ENCODE peak calls at places on chromosomes 4 and X, in six cellular contexts. U is RWPE1, V is A549, D is psoas muscle, I is WERI-Rb-1, Q is HepG2. Y is an unnamed sample.
A peak's percentile ranks its signal among the peaks of the same experiment; 100 is the strongest.

GRCh38 chrX:134004038-134004437 is 18.6 kb upstream of the GPC3 start:
- DNase-seq in I (no peak), D (no peak), U (peak; percentile 29), V (no peak), Q (no peak), Y (no peak)

GRCh38 chr4:185534850-185535761 is at the start of gene PDLIM3:
- DNase-seq in V (peak; percentile 21), U (peak; percentile 29), D (peak; percentile 94), Q (peak; percentile 27), I (peak; percentile 69), Y (no peak)

GRCh38 chrX:148024425-148025148 is 43.5 kb downstream of the FMR1NB start:
- DNase-seq in D (no peak), Q (no peak), U (no peak), V (no peak), I (no peak), Y (no peak)

GRCh38 chr4:108303488-108304177 is 134.9 kb upstream of the LEF1 start:
- DNase-seq in U (peak; percentile 57), D (no peak), I (no peak), Q (no peak), V (no peak), Y (no peak)

GRCh38 chrX:98962996-98963395 is 1447.1 kb downstream of the PCDH19 start:
- DNase-seq in Q (no peak), V (no peak), I (no peak), D (no peak), U (no peak), Y (no peak)

GRCh38 chr4:118351851-118352827 is 664 bp downstream of the PRSS12 start:
- DNase-seq in V (peak; percentile 5), D (peak; percentile 56), I (peak; percentile 82), U (peak; percentile 7), Q (peak; percentile 4), Y (no peak)

GRCh38 chrX:132488092-132488749 is 617 bp downstream of the MBNL3 start:
- DNase-seq in U (no peak), D (no peak), Q (no peak), I (no peak), V (no peak), Y (no peak)

GRCh38 chr4:112531146-112531545 is 15.2 kb upstream of the NEUROG2 start:
- DNase-seq in I (no peak), U (no peak), D (no peak), Q (no peak), V (no peak), Y (no peak)

GRCh38 chrX:104445591-104445990 is 120.4 kb upstream of the IL1RAPL2 start:
- DNase-seq in D (no peak), U (no peak), V (no peak), Q (no peak), I (no peak), Y (no peak)

GRCh38 chr4:167642250-167642649 is 408.0 kb upstream of the SPOCK3 start:
- DNase-seq in D (no peak), V (no peak), Q (no peak), I (no peak), U (no peak), Y (no peak)

GRCh38 chrX:38561951-38562719 is 793 bp downstream of the TSPAN7 start:
- DNase-seq in V (no peak), U (no peak), D (peak; percentile 62), I (peak; percentile 29), Q (peak; percentile 3), Y (no peak)

DNA sequence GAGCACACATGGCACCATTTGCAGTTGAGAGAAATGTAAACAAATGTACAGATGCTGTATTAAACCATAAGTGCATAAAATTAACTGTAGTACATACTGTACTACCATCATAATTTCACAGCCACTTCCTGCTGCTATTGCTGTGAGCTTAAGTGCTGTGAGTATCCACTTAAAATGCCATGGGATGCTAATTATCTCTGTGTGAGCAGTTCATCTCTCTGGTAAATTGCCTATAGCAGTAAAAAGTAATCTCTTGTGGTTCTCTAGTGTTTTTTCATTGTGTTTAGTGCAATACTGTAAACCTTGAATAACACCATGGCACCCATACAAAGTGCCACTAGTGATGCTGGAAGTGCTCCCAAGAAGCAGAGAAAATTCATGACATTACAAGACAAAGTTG is 9.9 kb upstream of the SCOC start:
- DNase-seq in V (no peak), Q (no peak), I (no peak), U (no peak), D (no peak), Y (no peak)
- H3K27ac ChIP-seq in V (no peak overlapping the region), Q (no peak overlapping the region), I (no peak overlapping the region), U (no peak overlapping the region), D (no peak overlapping the region), Y (no peak overlapping the region)

GRCh38 chr4:106982711-106983211 is 53.4 kb downstream of the DKK2 start:
- DNase-seq in D (no peak), U (no peak), Q (no peak), I (no peak), V (no peak), Y (no peak)

GRCh38 chr4:106981431-106981830 is 54.7 kb downstream of the DKK2 start:
- DNase-seq in D (no peak), U (no peak), Q (no peak), V (no peak), I (no peak), Y (no peak)

DNA sequence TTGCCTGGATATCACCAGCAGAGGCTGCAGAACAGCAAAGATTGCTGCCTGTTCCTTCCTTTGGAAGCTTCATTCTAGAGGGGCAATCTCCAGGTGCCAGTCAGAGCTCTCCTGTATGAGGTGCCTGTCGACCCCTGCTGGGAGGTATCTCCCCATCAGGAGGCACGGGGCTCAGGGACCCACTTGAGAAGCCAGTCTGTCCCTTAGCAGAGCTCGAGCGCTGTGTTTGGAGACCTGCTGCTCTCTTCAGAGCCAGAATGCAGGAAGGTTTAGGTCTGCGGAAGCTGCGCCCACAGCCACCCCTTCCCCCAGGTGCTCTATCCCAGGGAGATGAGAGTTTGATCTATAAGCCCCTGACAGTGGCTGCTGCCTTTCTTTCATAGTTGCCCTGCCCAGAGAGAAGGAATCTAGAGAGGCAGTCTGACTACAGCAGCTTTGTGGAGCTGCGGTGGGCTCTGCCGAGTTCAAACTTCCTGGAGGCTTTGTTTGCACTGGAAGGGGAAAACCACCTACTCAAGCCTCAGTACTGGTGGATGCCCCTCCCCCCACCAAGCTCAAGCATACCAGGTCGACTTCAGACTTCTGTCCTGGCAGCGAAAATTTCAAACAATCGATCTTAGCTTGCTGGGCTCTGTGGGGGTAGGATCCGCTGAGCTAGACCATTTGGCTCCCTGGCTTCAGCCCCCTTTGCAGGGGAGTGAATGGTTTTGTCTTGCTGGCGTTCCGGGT is 57.9 kb downstream of the DKK2 start:
- DNase-seq in U (no peak), D (no peak), V (no peak), Q (no peak), I (peak; percentile 7), Y (no peak)
- H3K27ac ChIP-seq in U (no peak overlapping the region), D (no peak overlapping the region), V (no peak overlapping the region), Q (no peak overlapping the region), I (no peak overlapping the region), Y (no peak overlapping the region)

GRCh38 chr4:158824425-158825274 is 55.8 kb downstream of the FNIP2 start:
- DNase-seq in Q (no peak), V (no peak), I (no peak), U (no peak), D (no peak), Y (no peak)
- H3K27ac ChIP-seq in Q (peak overlapping the region; percentile 78), V (peak overlapping the region; percentile 34), I (no peak overlapping the region), U (no peak overlapping the region), D (peak overlapping the region; percentile 85), Y (no peak overlapping the region)

DNA sequence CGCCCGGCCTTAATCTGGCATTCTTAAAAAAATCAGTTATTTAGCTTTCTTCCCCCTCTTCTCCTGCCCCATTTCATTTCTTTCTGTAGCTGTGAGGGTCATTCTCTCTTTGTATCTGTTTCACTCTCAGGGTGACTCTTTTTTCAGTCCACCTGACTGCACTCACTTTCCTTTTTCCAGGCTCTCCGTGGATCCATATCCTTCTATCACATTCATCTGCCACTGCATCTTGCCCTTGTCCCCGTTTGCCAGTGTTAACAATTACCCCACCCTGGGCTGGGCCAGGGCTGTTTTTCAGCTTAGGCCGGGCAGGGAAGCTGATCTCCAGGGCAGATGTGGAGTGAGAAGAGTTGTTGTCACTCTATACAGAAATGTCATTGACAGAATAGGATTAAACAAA is 7.7 kb downstream of the FHL1 start:
- DNase-seq in I (no peak), V (no peak), Q (no peak), D (no peak), U (no peak), Y (no peak)
- H3K27ac ChIP-seq in I (no peak overlapping the region), V (no peak overlapping the region), Q (no peak overlapping the region), D (no peak overlapping the region), U (no peak overlapping the region), Y (peak overlapping the region; percentile 52)

DNA sequence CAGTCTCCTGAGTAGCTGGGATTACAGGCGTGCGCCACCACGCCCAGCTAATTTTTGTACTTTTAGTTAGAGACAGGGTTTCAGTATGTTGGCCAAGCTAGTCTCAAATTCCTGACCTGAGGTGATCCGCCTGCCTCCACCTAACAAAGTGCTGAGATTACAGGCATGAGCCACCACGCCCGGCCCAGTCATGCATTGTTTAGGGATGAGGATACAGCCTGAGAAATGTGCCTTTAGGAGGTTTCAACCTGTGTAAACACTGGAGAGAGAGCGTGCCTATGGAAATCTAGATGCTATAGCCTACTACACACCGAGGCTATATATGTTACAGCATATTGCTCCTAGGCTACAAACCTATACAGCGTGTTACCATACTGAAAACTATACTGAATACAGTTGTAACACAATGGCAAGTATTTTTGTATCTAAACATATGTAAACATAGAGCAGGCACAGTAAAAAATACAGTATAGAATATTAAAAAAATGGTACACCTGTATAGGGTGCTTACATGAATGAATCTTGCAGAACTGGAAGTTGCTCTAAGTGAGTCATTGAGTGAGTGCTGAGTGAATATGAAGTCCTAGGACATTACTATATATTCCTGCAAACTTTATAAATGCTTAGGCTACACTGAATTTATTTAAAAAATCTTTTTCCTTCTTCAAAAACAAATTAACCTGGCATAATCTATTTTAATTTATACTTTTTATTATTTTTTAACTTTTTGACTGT is 588.2 kb upstream of the ADGRL3 start:
- DNase-seq in I (no peak), Q (no peak), U (peak; percentile 70), V (no peak), D (no peak), Y (no peak)
- H3K27ac ChIP-seq in I (no peak overlapping the region), Q (no peak overlapping the region), U (peak overlapping the region; percentile 75), V (no peak overlapping the region), D (no peak overlapping the region), Y (no peak overlapping the region)

DNA sequence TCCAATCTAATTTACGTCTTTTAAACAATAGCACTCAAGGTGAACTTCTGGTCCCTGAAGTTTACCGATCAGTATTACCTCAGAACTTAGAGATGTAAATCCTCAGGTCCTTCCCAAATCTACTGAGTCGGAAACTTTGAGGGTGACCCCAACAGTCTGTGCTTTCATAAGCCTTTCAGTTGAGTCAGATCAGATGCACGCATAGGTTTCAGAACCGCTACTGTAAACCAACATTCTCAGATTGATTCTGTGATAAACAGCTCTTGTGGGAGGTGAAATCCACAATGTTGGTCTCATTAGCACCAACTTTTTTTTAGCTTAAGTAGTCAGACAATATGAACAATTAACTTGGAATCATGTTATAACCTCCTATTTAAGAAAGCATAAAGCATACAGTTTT is 86.0 kb downstream of the WWC2 start:
- DNase-seq in U (no peak), D (no peak), Q (no peak), V (no peak), I (no peak), Y (no peak)
- H3K27ac ChIP-seq in U (no peak overlapping the region), D (no peak overlapping the region), Q (no peak overlapping the region), V (no peak overlapping the region), I (no peak overlapping the region), Y (no peak overlapping the region)

GRCh38 chrX:11113731-11114130 is 2.6 kb downstream of the HCCS start:
- DNase-seq in V (no peak), D (no peak), I (no peak), U (no peak), Q (no peak), Y (no peak)
- H3K27ac ChIP-seq in V (no peak overlapping the region), D (no peak overlapping the region), I (no peak overlapping the region), U (no peak overlapping the region), Q (no peak overlapping the region), Y (no peak overlapping the region)